ENCODE peak calls at places on chromosomes 2 and 18, in seven cellular contexts. I, P, T, W, S, Z and H are unnamed samples.

GRCh38 chr2:174004900-174005605 is 39.9 kb upstream of the SP3 start:
- DNase-seq in Z (no peak), I (no peak), S (no peak), T (peak), P (peak), W (no peak), H (no peak)

GRCh38 chr2:102505290-102505689 is 32.3 kb downstream of the SLC9A4 start:
- DNase-seq in T (no peak), S (no peak), I (no peak), Z (no peak), P (no peak), W (no peak), H (no peak)

GRCh38 chr18:55405655-55406373 is 182.2 kb downstream of the TCF4 start:
- DNase-seq in I (peak), S (no peak), T (peak), P (peak), Z (no peak), W (no peak), H (no peak)

GRCh38 chr2:158979775-158980174 is 11.3 kb downstream of the TANC1 start:
- DNase-seq in I (no peak), S (no peak), Z (no peak), T (no peak), P (no peak), W (no peak), H (no peak)

GRCh38 chr2:30761226-30761625 is 46.0 kb downstream of the CAPN13 start:
- DNase-seq in W (no peak), S (no peak), P (no peak), T (no peak), Z (no peak), I (no peak), H (no peak)

GRCh38 chr2:175399326-175399725 is 217.8 kb upstream of the ATP5MC3 start:
- DNase-seq in S (no peak), I (no peak), P (no peak), T (no peak), Z (no peak), W (no peak), H (no peak)

GRCh38 chr2:239240480-239240881 is 160.3 kb downstream of the HDAC4 start:
- DNase-seq in T (peak), W (peak), S (no peak), I (no peak), Z (no peak), P (peak), H (no peak)

GRCh38 chr2:10564876-10565425 is 116.8 kb upstream of the ODC1 start:
- DNase-seq in T (no peak), P (no peak), W (no peak), I (no peak), S (no peak), Z (no peak), H (no peak)

GRCh38 chr18:73645175-73645715 is 502.4 kb downstream of the FBXO15 start:
- DNase-seq in P (no peak), Z (no peak), W (no peak), S (no peak), I (no peak), T (no peak), H (no peak)

GRCh38 chr2:209648714-209649113 is 122.9 kb upstream of the UNC80 start:
- DNase-seq in I (no peak), Z (no peak), S (no peak), P (no peak), W (no peak), T (no peak), H (no peak)

GRCh38 chr18:79395761-79396404 is at the start of gene NFATC1:
- DNase-seq in I (peak), P (peak), Z (peak), W (peak), T (peak), S (peak), H (peak)

GRCh38 chr18:79393626-79394401 is 1.9 kb upstream of the NFATC1 start:
- DNase-seq in P (peak), T (peak), W (peak), S (peak), Z (peak), I (peak), H (peak)

GRCh38 chr18:79395308-79395640 is 456 bp upstream of the NFATC1 start:
- DNase-seq in I (no peak), W (no peak), S (peak), T (no peak), Z (no peak), P (no peak), H (peak)

GRCh38 chr18:79393181-79393598 is 2.5 kb upstream of the NFATC1 start:
- DNase-seq in Z (no peak), T (peak), I (no peak), S (no peak), P (no peak), W (peak), H (peak)

DNA sequence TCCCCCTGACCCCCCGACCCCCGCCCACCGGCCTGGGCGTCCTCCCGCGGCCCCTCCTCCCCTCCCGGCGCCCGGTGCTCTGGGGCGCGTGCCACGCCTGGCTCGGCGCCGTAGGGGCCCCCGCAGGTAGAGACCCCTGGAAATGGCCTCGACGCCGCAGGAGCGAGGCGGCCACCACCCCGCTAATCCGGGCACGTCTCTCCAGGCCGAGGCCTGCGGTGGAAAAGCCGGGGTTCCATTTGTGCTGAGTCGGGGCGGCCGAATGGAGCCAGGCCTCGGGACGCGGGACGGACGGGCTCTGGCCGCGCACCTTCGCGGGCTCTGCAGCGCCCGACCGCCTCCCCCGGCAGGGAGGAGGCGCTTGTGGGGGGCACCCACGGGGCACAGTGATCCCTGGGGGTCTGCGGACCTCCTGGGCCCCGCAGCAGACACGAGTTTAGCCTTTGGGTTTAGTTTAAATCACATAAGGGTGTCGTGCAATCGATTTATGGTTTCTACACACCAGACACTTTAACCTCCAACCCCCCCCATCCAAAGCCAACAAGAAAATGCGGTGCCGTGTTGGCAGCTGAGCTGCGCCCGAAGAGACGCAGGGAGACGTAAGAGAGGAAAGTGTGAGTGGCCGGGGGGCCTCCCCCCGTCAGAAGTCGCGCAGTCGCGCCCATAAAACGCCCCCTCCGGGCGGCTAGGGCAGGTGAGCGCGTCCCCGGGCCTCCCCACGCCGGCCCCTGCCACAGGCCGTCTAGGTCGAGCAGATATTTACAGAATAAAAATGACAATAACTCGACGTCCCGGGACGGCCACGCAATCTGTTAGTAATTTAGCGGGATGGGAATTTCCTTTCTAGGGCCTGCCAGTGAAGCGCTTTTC is 1.1 kb upstream of the NFATC1 start:
- DNase-seq in T (peak), I (peak), S (peak), W (peak), Z (peak), P (no peak), H (peak)
- TF ChIP-seq CTCF in T (no peak), I (no peak), S (no peak), W (no peak), Z (no peak), P (no peak), H (no peak)

DNA sequence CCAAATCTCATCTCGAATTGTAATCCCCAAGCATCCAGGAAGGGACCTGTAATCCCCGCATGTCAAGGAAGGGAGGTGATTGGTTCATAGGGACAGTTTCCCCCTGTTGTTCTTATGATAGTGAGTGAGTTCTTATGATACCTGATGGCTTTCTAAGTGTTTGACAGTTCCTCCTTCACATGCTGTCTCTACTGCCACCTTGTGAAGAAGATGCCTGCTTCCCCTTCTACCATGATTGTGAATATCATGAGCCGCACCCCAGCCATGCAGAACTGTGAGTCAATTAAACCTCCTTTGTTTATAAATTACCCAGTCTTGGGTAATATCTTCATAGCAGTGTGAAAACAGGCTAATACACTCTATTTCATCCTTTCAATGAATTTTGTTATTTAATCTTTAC is 446.7 kb downstream of the RNF144A start:
- DNase-seq in I (no peak), S (no peak), T (no peak), P (no peak), W (no peak), Z (no peak), H (no peak)
- TF ChIP-seq CTCF in I (no peak), S (no peak), T (no peak), P (no peak), W (no peak), Z (no peak), H (no peak)

DNA sequence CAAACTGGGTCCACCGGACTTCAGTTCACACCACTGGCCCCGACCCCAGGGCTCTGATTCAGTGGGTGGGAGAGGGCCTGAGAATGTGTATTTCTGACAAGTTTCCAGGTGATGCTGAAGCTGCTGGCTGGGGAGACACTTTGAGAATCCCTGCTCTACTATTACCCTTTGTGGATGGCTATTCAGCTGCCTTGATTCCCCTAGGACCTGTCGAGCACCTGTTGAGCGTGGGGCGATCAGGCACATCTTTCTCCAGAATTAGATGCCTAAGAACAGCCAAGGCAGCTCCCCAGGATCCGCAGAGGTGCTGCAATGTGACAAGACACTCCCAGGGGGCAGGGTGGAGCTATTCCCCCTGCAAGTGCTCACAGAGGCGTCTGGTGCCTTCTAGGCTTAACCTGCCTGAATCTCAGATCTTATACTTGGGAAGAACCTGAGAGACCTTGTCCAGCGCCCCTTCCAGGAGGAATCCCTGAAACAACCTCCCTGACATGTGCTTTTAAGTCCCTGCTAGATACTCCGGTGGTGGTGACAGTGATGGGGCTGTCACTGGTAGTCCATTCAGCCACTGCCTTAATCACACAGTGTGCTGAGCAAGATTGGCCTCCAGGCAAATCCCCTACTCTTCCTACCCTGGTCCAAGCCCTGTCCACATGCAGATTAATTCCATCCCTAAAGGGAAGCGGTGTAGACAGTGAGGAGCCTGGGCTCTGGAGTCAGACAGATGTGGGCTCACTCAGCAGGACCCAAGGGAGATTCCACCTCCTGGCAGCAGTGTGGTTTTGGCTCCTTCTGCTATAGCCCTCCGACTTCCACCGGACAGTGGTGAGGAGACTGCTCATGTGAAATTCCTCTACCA is 43.4 kb upstream of the OTOF start:
- DNase-seq in Z (peak), W (no peak), T (no peak), P (no peak), S (peak), I (peak), H (peak)
- TF ChIP-seq CTCF in Z (no peak), W (peak), T (no peak), P (peak), S (no peak), I (peak), H (peak)

DNA sequence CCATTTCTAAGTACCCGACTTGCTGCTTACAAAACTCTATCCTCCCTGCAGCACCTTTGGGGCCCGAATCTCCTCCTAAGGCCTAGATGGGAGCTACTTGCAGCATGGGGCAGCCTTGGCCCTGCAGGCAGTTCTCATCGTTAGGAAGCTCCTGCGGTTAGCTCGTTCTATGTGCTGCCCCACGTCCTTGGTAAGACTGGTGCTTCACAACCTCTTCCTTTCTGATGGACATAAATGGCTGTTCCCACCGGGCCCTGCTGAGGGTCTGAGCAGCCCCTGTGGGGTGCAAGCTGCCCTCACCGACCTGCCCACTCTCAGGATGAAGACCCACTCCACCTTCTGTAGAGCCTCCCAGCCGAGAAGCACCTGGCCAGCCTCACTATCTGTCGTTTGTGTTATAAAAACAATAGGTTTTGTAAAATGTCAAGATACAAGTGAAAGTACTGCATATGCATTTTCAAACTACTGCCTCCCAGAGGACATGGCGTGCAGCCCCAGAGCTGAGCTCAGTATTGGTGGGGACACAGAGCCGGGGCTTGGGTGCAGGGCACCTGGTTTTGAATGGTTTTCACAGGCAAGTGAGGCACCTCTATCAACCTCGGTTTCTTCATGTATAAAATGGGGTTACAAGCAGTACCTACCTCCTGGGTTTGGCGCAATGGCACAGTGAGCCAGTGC is 19.4 kb downstream of the OTOF start:
- DNase-seq in P (no peak), Z (no peak), T (no peak), W (peak), S (no peak), I (no peak), H (no peak)
- TF ChIP-seq CTCF in P (no peak), Z (no peak), T (no peak), W (no peak), S (no peak), I (no peak), H (no peak)

GRCh38 chr2:213524164-213524563 is 239.9 kb downstream of the SPAG16 start:
- DNase-seq in P (no peak), I (no peak), W (no peak), T (no peak), S (no peak), Z (no peak), H (no peak)
- TF ChIP-seq CTCF in P (no peak), I (no peak), W (no peak), T (no peak), S (no peak), Z (no peak), H (no peak)

DNA sequence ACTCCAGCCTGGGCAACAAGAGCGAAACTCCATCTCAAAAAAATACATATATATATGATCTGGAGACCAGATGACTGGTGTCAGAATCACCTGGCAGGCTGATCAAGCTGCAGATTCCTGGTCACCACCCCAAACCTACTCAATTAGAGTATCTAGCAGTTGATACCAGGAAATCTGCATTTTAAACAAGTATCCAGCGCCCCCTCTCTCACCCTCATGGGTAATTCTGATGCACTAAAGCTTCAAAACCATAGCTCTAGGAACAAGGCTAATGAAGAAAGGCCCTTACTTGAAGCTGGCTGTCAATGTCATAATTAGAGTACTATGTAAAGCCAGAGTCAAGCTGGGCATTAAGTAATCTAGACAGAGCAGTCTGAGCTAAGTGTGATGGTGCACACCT is 25.0 kb upstream of the PCBP1 start:
- DNase-seq in P (no peak), T (no peak), Z (no peak), W (no peak), I (no peak), S (no peak), H (no peak)
- TF ChIP-seq CTCF in P (no peak), T (no peak), Z (no peak), W (no peak), I (no peak), S (no peak), H (no peak)

GRCh38 chr18:24995056-24995455 is 356.9 kb downstream of the ZNF521 start:
- DNase-seq in I (no peak), W (no peak), P (no peak), Z (no peak), S (no peak), T (no peak), H (no peak)
- TF ChIP-seq CTCF in I (no peak), W (no peak), P (no peak), Z (no peak), S (no peak), T (no peak), H (no peak)

GRCh38 chr2:7357993-7358392 is 440.8 kb downstream of the RNF144A start:
- DNase-seq in P (no peak), T (no peak), I (no peak), W (no peak), Z (no peak), S (no peak), H (no peak)

GRCh38 chr2:7353571-7353970 is 436.4 kb downstream of the RNF144A start:
- DNase-seq in T (no peak), Z (no peak), I (no peak), W (no peak), P (no peak), S (no peak), H (no peak)

GRCh38 chr2:7355781-7356180 is 438.6 kb downstream of the RNF144A start:
- DNase-seq in Z (no peak), W (no peak), S (no peak), P (no peak), T (no peak), I (no peak), H (no peak)

GRCh38 chr2:7356909-7357584 is 439.8 kb downstream of the RNF144A start:
- DNase-seq in Z (no peak), I (no peak), P (no peak), T (no peak), W (no peak), S (no peak), H (no peak)

GRCh38 chr2:7358865-7359264 is 441.7 kb downstream of the RNF144A start:
- DNase-seq in T (no peak), S (no peak), W (no peak), P (no peak), Z (no peak), I (peak), H (no peak)
- TF ChIP-seq CTCF in T (no peak), S (no peak), W (no peak), P (no peak), Z (no peak), I (no peak), H (no peak)

GRCh38 chr2:50476174-50476573 is 555.8 kb downstream of the NRXN1 start:
- DNase-seq in Z (no peak), I (no peak), S (no peak), W (no peak), P (no peak), T (no peak), H (no peak)
- TF ChIP-seq CTCF in Z (no peak), I (no peak), S (peak), W (no peak), P (peak), T (no peak), H (peak)

GRCh38 chr2:197804049-197804757 is at the start of gene PLCL1:
- DNase-seq in I (peak), S (peak), T (peak), W (peak), P (peak), Z (peak), H (peak)
- TF ChIP-seq CTCF in I (no peak), S (no peak), T (no peak), W (no peak), P (peak), Z (no peak), H (no peak)